ENCODE peak calls at places on chromosome 4, in four cellular contexts. M is effector memory CD4-positive, alpha-beta T cell; G is OCI-LY7; Q is GM23248. D is an unnamed sample.

GRCh38 chr4:108540536-108540935 is 79.8 kb upstream of the RPL34 start:
- DNase-seq in M (no peak), G (no peak), Q (no peak), D (no peak)

GRCh38 chr4:104470770-104471169 is 23.9 kb downstream of the CXXC4 start:
- DNase-seq in M (no peak), G (no peak), Q (no peak), D (no peak)

GRCh38 chr4:148980782-148981181 is 538.6 kb upstream of the NR3C2 start:
- DNase-seq in M (no peak), G (no peak), Q (no peak), D (no peak)

GRCh38 chr4:128715616-128716015 is 93.9 kb upstream of the JADE1 start:
- DNase-seq in M (no peak), G (no peak), Q (peak; percentile 82), D (no peak)

GRCh38 chr4:45358573-45359506 is 632.5 kb upstream of the GNPDA2 start:
- DNase-seq in M (no peak), G (no peak), Q (no peak), D (no peak)

GRCh38 chr4:153232768-153233167 is 28.5 kb downstream of the TRIM2 start:
- DNase-seq in M (no peak), G (peak; percentile 30), Q (peak; percentile 30), D (no peak)

GRCh38 chr4:48970471-48970921 is 15.6 kb upstream of the CWH43 start:
- DNase-seq in M (no peak), G (no peak), Q (peak; percentile 79), D (no peak)

GRCh38 chr4:92307886-92308285 is 4.1 kb downstream of the GRID2 start:
- DNase-seq in M (no peak), G (no peak), Q (no peak), D (no peak)

GRCh38 chr4:155473420-155474095 is 96.8 kb upstream of the MAP9 start:
- DNase-seq in M (no peak), G (no peak), Q (no peak), D (no peak)

GRCh38 chr4:149708513-149709175 is 107.0 kb downstream of the IQCM start:
- DNase-seq in M (no peak), G (no peak), Q (peak; percentile 71), D (no peak)

GRCh38 chr4:180101348-180102083 is 2141.7 kb upstream of the TENM3 start:
- DNase-seq in M (no peak), G (no peak), Q (no peak), D (no peak)

GRCh38 chr4:148203056-148203898 is 238.9 kb downstream of the NR3C2 start:
- DNase-seq in M (no peak), G (no peak), Q (no peak), D (no peak)

GRCh38 chr4:54586343-54586953 is 71.3 kb upstream of the KIT start:
- DNase-seq in M (no peak), G (no peak), Q (peak; percentile 84), D (no peak)

GRCh38 chr4:186749611-186750281 is 26.1 kb upstream of the FAT1 start:
- DNase-seq in M (no peak), G (no peak), Q (no peak), D (no peak)
- H3K4me1 ChIP-seq in M (no peaks in the 10 kb centered on the region), G (no peaks in the 10 kb centered on the region), Q (no peaks in the 10 kb centered on the region), D (no peaks in the 10 kb centered on the region)

DNA sequence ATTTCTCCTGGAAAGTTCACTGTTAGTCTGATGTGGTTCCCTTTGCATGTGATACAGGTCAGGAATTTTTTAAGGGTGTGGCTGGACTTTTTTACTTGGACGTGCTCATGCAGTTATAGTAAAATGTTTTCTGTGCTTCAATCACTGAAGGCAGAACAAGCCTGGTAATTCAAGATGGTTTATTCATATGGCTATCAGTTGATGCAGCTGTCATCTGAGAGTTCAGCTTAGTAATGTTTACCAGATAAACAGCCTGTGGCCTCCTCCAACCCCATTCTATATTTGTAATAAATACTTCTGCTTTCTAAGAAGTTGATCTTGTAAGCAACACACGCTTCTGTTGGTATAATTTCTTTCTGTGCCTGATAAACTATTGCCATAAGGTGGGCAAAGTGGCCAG is 2105.9 kb downstream of the ARAP2 start:
- DNase-seq in M (no peak), G (no peak), Q (no peak), D (no peak)
- H3K27ac ChIP-seq in M (no peak overlapping the region), G (no peak overlapping the region), Q (no peak overlapping the region), D (no peak overlapping the region)

GRCh38 chr4:143344774-143345173 is 8.1 kb downstream of the GAB1 start:
- DNase-seq in M (no peak), G (no peak), Q (no peak), D (no peak)

GRCh38 chr4:143341186-143341755 is 4.6 kb downstream of the GAB1 start:
- DNase-seq in M (no peak), G (peak; percentile 29), Q (no peak), D (no peak)

GRCh38 chr4:143344011-143344410 is 7.3 kb downstream of the GAB1 start:
- DNase-seq in M (no peak), G (no peak), Q (no peak), D (no peak)

GRCh38 chr4:143346208-143346607 is 9.5 kb downstream of the GAB1 start:
- DNase-seq in M (no peak), G (no peak), Q (no peak), D (no peak)

DNA sequence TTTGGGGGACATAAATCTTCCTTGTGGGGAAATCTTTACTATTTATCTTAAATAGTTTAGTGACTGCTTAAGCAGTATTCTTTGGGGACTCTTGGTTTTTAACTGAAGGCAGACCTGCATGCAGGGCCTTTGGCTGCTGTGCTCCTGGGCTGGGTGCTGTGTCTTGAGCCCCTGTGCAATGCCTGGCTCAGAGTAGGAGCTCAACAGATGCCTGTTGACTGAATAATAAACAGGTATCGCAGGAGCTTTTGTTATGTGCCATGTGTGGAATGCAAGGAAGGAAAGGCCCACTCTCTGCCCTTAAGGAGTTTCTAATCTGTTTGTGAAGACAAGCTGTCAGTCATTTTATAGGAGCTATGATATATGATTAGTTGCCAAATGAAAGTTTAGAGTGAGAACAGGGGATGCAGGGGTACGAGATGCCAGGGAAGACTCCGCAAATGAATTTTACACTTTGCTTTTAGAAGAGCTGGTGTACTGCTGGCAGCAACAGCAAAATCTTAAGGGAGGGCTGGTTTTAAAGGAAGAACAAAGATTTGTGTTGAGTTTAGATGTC is 6.7 kb downstream of the GAB1 start:
- DNase-seq in M (no peak), G (no peak), Q (no peak), D (no peak)
- H3K4me1 ChIP-seq in M (no peaks in the 10 kb centered on the region), G (peaks cover 33% of the 10 kb centered on the region), Q (no peaks in the 10 kb centered on the region), D (peaks cover 40% of the 10 kb centered on the region)

GRCh38 chr4:102808009-102808408 is 19.3 kb downstream of the UBE2D3 start:
- DNase-seq in M (no peak), G (no peak), Q (no peak), D (no peak)

GRCh38 chr4:102807345-102807744 is 20.0 kb downstream of the UBE2D3 start:
- DNase-seq in M (no peak), G (no peak), Q (no peak), D (no peak)

GRCh38 chr4:102809691-102810090 is 17.7 kb downstream of the UBE2D3 start:
- DNase-seq in M (no peak), G (no peak), Q (peak; percentile 53), D (no peak)

GRCh38 chr4:102809190-102809589 is 18.2 kb downstream of the UBE2D3 start:
- DNase-seq in M (no peak), G (peak; percentile 34), Q (peak; percentile 32), D (no peak)
- H3K27ac ChIP-seq in M (no peak overlapping the region), G (no peak overlapping the region), Q (peak overlapping the region; percentile 20), D (no peak overlapping the region)

GRCh38 chr4:7817877-7818675 is 121.6 kb downstream of the AFAP1 start:
- DNase-seq in M (no peak), G (no peak), Q (no peak), D (no peak)

GRCh38 chr4:7820031-7820825 is 119.4 kb downstream of the AFAP1 start:
- DNase-seq in M (no peak), G (no peak), Q (peak; percentile 63), D (no peak)

GRCh38 chr4:7821245-7822165 is 118.2 kb downstream of the AFAP1 start:
- DNase-seq in M (no peak), G (no peak), Q (peak; percentile 57), D (no peak)

GRCh38 chr4:7818676-7819041 is 121.0 kb downstream of the AFAP1 start:
- DNase-seq in M (no peak), G (no peak), Q (no peak), D (no peak)

DNA sequence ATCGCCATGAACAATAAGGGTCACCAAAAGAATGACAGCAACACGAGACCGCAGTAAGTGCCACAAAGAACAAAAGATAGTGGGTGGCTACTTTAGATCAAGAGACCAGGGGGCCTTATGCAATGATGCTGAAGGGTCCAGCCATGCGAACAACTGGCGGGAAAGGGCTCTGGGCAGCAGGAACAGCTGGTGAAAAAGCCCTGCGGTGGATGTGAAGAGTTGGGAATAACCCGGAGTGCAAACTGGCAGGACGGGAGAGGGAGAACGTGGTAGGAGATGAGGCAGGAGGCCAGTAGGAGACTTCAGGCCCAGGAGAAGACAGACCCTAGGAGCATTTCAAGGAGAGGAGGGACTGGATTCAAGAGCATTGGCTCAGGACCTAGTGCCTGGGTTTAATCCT is 120.2 kb downstream of the AFAP1 start:
- DNase-seq in M (no peak), G (no peak), Q (no peak), D (no peak)
- H3K4me1 ChIP-seq in M (no peaks in the 10 kb centered on the region), G (no peaks in the 10 kb centered on the region), Q (peaks cover 54% of the 10 kb centered on the region), D (peaks cover 14% of the 10 kb centered on the region)

DNA sequence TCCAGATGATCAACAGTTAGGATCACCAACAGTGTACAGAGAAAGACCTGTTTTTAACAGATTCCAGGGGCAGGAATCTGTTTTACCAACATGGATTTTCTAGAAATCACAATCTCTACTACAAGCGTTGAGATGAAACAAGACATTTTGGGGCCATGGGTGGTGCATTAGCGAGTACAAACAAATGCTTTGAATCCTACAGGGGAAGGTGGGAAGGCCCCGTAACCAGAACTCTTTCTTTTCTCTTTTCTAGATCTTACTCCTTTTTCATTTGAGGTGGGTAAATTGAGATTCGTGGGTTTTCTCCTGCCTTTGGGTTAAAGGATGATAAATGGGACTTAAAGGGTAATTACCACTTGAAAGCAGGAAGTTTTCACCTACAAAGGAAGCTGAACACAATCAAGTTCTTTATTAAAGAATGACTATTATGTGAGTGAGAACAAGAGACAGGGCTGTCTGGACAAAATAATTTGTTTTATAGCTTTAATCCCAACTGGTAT is 189.9 kb upstream of the ANXA3 start:
- DNase-seq in M (no peak), G (no peak), Q (no peak), D (no peak)
- H3K27ac ChIP-seq in M (no peak overlapping the region), G (no peak overlapping the region), Q (no peak overlapping the region), D (no peak overlapping the region)

DNA sequence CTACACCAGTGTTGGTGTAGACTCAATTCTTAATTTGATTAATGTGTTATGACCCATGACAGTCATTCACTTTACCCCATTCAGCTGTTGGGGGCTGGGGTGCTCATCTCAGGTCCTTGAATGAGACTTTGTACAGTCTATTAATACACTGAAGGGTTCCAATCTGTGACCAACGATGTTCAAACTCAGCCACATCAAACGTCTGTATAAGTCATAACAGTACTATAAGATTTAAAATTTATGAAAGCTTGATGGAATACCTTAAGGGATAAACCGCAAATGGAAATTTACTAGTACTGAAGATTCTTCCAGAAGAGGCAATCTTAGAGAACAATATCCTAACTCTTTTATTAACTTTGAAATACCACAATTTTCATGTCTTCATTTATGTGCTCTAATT is 33.7 kb downstream of the REST start:
- DNase-seq in M (no peak), G (no peak), Q (no peak), D (no peak)
- H3K4me1 ChIP-seq in M (no peaks in the 10 kb centered on the region), G (no peaks in the 10 kb centered on the region), Q (peaks cover 12% of the 10 kb centered on the region), D (no peaks in the 10 kb centered on the region)

GRCh38 chr4:139458999-139459398 is 5.1 kb downstream of the RAB33B start:
- DNase-seq in M (no peak), G (no peak), Q (peak; percentile 8), D (no peak)
- H3K27ac ChIP-seq in M (no peak overlapping the region), G (no peak overlapping the region), Q (no peak overlapping the region), D (no peak overlapping the region)